ENCODE peak calls at places on chromosome 17, in six cellular contexts. O is GM12878, G is H1, F is K562, D is SK-N-SH, E is HepG2. C is an unnamed sample.

GRCh38 chr17:29760279-29760721 is 137.6 kb upstream of the CORO6 start:
- DNase-seq in O (peak; percentile 85), G (no peak), F (no peak), D (no peak), E (no peak), C (peak; percentile 27)

GRCh38 chr17:37849617-37849972 is 74.6 kb upstream of the TBC1D3K start:
- DNase-seq in O (no peak), G (no peak), F (no peak), D (no peak), E (no peak), C (no peak)

GRCh38 chr17:13631541-13631940 is 29.8 kb upstream of the HS3ST3A1 start:
- DNase-seq in O (no peak), G (no peak), F (no peak), D (no peak), E (no peak), C (no peak)

GRCh38 chr17:30278032-30278431 is 13.7 kb downstream of the BLMH start:
- DNase-seq in O (no peak), G (no peak), F (no peak), D (peak; percentile 45), E (peak; percentile 49), C (peak; percentile 14)

GRCh38 chr17:31269597-31269996 is 27.4 kb downstream of the OMG start:
- DNase-seq in O (no peak), G (peak; percentile 34), F (no peak), D (no peak), E (peak; percentile 64), C (no peak)

GRCh38 chr17:70535986-70536385 is 366.7 kb downstream of the KCNJ2 start:
- DNase-seq in O (no peak), G (no peak), F (no peak), D (no peak), E (no peak), C (no peak)

GRCh38 chr17:83100220-83100852 is 20.9 kb downstream of the METRNL start:
- DNase-seq in O (no peak), G (no peak), F (no peak), D (no peak), E (no peak), C (no peak)

GRCh38 chr17:34218757-34219156 is 36.3 kb upstream of the CCL2 start:
- DNase-seq in O (no peak), G (no peak), F (no peak), D (no peak), E (no peak), C (no peak)

GRCh38 chr17:83064732-83065659 is 14.4 kb upstream of the METRNL start:
- DNase-seq in O (no peak), G (no peak), F (peak; percentile 26), D (no peak), E (no peak), C (no peak)

GRCh38 chr17:40340880-40341807 is 23.4 kb downstream of the GJD3 start:
- DNase-seq in O (no peak), G (no peak), F (peak; percentile 76), D (peak; percentile 88), E (peak; percentile 83), C (no peak)

GRCh38 chr17:77163001-77163400 is 22.2 kb downstream of the SEC14L1 start:
- DNase-seq in O (no peak), G (no peak), F (no peak), D (no peak), E (no peak), C (no peak)

GRCh38 chr17:47663997-47664941 is 14.6 kb downstream of the KPNB1 start:
- DNase-seq in O (peak; percentile 41), G (no peak), F (peak; percentile 47), D (peak; percentile 70), E (peak; percentile 63), C (peak; percentile 68)

GRCh38 chr17:48544356-48545021 is 420 bp downstream of the HOXB2 start:
- DNase-seq in O (no peak), G (no peak), F (peak; percentile 61), D (no peak), E (no peak), C (no peak)

GRCh38 chr17:72574675-72575510 is 454.1 kb downstream of the SOX9 start:
- DNase-seq in O (no peak), G (no peak), F (no peak), D (no peak), E (no peak), C (no peak)

GRCh38 chr17:82256242-82256894 is 17.1 kb downstream of the CSNK1D start:
- DNase-seq in O (no peak), G (no peak), F (no peak), D (no peak), E (no peak), C (no peak)

GRCh38 chr17:40341808-40342574 is 22.5 kb downstream of the GJD3 start:
- DNase-seq in O (no peak), G (no peak), F (peak; percentile 79), D (peak; percentile 93), E (peak; percentile 64), C (no peak)

GRCh38 chr17:57484826-57485565 is 228.7 kb downstream of the MSI2 start:
- DNase-seq in O (no peak), G (no peak), F (no peak), D (no peak), E (no peak), C (no peak)

GRCh38 chr17:29159286-29159860 is 20.8 kb downstream of the MYO18A start:
- DNase-seq in O (no peak), G (no peak), F (peak; percentile 9), D (no peak), E (no peak), C (no peak)

GRCh38 chr17:64492481-64493109 is 4.3 kb downstream of the POLG2 start:
- DNase-seq in O (no peak), G (no peak), F (peak; percentile 36), D (peak; percentile 33), E (no peak), C (peak; percentile 45)

GRCh38 chr17:61393550-61393903 is 6.1 kb upstream of the TBX2 start:
- DNase-seq in O (no peak), G (no peak), F (no peak), D (peak; percentile 66), E (no peak), C (no peak)

GRCh38 chr17:75783069-75783783 is 1.4 kb upstream of the UNK start:
- DNase-seq in O (peak; percentile 83), G (no peak), F (no peak), D (peak; percentile 30), E (peak; percentile 52), C (peak; percentile 70)

GRCh38 chr17:4771519-4772234 is at the start of gene TM4SF5:
- DNase-seq in O (no peak), G (no peak), F (no peak), D (peak; percentile 37), E (peak; percentile 95), C (no peak)

GRCh38 chr17:39921323-39921722 is 2.9 kb upstream of the GSDMB start:
- DNase-seq in O (no peak), G (no peak), F (no peak), D (no peak), E (no peak), C (peak; percentile 82)

GRCh38 chr17:4519361-4519788 is 20.7 kb downstream of the SPNS2 start:
- DNase-seq in O (no peak), G (no peak), F (no peak), D (no peak), E (no peak), C (no peak)

GRCh38 chr17:66807182-66807581 is 27.7 kb upstream of the CACNG5 start:
- DNase-seq in O (no peak), G (no peak), F (no peak), D (no peak), E (no peak), C (no peak)
- TF ChIP-seq GABPA in O (no peak), G (no peak), F (no peak), D (no peak), E (no peak), C (no peak)

DNA sequence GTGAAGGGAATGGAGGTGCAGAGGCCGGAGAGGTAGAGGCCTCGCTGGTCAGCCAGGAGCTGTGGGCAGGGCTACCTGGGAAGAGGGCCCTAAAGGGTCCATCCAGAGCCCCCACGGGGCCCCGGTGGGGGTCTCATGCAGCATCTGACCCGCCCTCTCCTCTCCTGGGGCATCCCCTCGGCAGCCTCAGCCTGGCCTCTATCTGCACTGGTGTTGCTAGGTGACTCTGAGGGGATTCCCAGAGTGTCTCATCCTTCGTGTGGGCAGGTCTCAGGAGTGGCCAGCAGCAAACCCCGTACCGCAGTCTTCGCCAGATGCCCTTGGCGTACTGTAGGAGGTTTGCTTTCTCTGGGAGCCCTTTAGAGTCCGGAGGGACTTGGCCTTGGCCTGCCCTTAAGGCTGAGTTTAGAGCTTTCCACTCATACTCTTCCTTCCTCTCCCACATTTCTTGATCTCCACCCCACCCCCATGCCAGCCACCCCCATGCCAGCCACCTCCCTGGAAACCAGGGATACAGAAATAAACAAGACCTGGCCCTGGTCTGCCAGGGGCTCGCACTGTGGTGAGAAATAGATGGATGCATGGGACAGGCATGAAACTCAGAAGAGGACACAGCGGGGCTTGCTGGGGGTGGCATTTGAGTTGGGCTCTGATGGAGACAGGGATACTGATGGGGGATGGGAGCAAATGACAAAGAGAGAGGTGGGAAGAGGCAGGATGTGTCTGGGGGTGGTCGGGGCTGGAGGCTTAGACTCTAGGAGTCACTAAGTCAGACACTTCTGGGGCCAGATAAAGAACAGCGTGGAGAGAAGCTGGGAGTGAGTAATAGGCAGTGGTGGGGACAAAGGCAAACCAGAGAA is 9.9 kb downstream of the SLC5A10 start:
- DNase-seq in O (no peak), G (no peak), F (no peak), D (peak; percentile 42), E (no peak), C (no peak)
- TF ChIP-seq GABPA in O (no peak), G (no peak), F (no peak), D (no peak), E (no peak), C (no peak)

DNA sequence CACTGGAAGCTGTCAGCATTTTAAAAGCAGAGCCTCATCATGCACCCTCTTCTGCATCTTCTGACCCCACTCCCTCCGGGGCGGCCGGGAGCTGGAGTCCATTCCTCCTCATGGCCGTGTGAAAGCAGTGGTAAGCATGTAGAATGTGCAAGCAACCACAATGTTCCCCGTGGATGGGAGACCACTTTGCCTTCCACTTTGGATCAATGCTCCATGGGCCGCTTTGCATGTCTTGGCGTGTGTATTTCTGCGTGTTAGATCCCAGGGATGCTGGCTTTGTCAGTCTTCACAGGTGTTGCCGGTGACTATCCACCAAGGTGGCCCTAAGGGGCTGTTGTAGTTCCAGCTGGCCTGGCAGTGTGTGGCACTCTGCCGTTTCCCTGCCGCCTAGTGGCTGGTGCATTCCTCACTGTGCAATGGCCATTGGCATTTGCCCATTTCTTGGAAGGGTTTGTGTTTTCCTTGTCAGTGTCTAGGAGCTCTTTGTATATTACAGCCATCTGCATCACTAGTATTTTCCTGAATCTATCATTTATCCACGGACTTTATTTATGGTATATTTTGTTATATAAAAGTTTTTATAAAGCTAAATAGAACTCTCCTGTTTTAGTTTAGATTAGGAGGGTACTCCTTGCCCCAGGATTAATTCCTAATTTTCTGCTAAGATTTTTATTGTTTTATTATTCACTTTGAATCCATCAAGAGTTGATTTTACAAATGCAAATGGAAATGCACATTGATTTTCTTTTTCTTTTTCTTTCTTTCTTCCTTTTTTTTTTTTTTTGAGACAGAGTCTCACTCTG is 5.8 kb upstream of the ALDH3A1 start:
- DNase-seq in O (no peak), G (no peak), F (no peak), D (no peak), E (no peak), C (no peak)
- TF ChIP-seq GABPA in O (no peak), G (no peak), F (no peak), D (no peak), E (no peak), C (no peak)

DNA sequence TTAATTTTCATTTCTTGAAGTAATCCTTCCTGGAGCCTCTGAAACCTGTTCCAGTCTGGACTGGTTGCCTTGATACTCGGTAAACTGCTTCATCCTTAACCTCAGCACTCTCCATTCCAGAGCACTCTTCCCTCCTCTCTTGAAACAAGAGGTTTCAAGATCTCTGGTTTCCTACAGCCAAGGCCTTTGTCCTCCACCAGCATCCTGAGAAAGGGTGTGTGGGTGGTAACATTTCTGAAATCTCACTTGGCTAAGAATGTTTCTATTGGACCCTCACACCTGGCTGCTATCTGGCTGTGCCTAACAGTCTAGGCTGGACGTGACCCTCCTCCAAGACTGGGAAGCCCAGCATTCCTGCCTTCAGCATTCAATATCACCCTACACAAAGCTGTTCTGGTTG is 99.7 kb downstream of the CYTH1 start:
- DNase-seq in O (no peak), G (no peak), F (no peak), D (no peak), E (no peak), C (no peak)
- TF ChIP-seq GABPA in O (no peak), G (no peak), F (no peak), D (no peak), E (no peak), C (no peak)

C was measured in HL-60.